ENCODE peak calls at places on chromosomes 13 and 19, in seven cellular contexts. One of them, this sample, is unnamed.

GRCh38 chr19:48123907-48124675 is 13.5 kb upstream of the PLA2G4C start:
- DNase-seq in posterior vena cava: no peak
- DNase-seq in mesendoderm: no peak
- DNase-seq in NAMALWA: no peak
- DNase-seq in T-helper 2 cell treated with Interferon-gamma antibody and Interleukin-4, amounts not matched to agents 5 μg/mL and 100 μg/mL, for 36 hours: peak
- DNase-seq in Calu3: peak
- DNase-seq in NCI-H1092: no peak
- DNase-seq in this sample: no peak

GRCh38 chr13:28337196-28338045 is 157.5 kb downstream of the FLT1 start:
- DNase-seq in posterior vena cava: no peak
- DNase-seq in mesendoderm: no peak
- DNase-seq in NAMALWA: no peak
- DNase-seq in T-helper 2 cell treated with Interferon-gamma antibody and Interleukin-4, amounts not matched to agents 5 μg/mL and 100 μg/mL, for 36 hours: no peak
- DNase-seq in Calu3: no peak
- DNase-seq in NCI-H1092: no peak
- DNase-seq in this sample: no peak

GRCh38 chr13:111387945-111388600 is 67.6 kb downstream of the TEX29 start:
- DNase-seq in posterior vena cava: no peak
- DNase-seq in mesendoderm: no peak
- DNase-seq in NAMALWA: no peak
- DNase-seq in T-helper 2 cell treated with Interferon-gamma antibody and Interleukin-4, amounts not matched to agents 5 μg/mL and 100 μg/mL, for 36 hours: no peak
- DNase-seq in Calu3: no peak
- DNase-seq in NCI-H1092: no peak
- DNase-seq in this sample: no peak

GRCh38 chr13:49503951-49504350 is 8.2 kb downstream of the PHF11 start:
- DNase-seq in posterior vena cava: no peak
- DNase-seq in mesendoderm: no peak
- DNase-seq in NAMALWA: no peak
- DNase-seq in T-helper 2 cell treated with Interferon-gamma antibody and Interleukin-4, amounts not matched to agents 5 μg/mL and 100 μg/mL, for 36 hours: no peak
- DNase-seq in Calu3: no peak
- DNase-seq in NCI-H1092: no peak
- DNase-seq in this sample: no peak

GRCh38 chr13:98866882-98867281 is 111.0 kb downstream of the DOCK9 start:
- DNase-seq in posterior vena cava: no peak
- DNase-seq in mesendoderm: no peak
- DNase-seq in NAMALWA: no peak
- DNase-seq in T-helper 2 cell treated with Interferon-gamma antibody and Interleukin-4, amounts not matched to agents 5 μg/mL and 100 μg/mL, for 36 hours: no peak
- DNase-seq in Calu3: no peak
- DNase-seq in NCI-H1092: no peak
- DNase-seq in this sample: no peak

GRCh38 chr13:98450495-98451167 is 126.3 kb downstream of the STK24 start:
- DNase-seq in posterior vena cava: no peak
- DNase-seq in mesendoderm: peak
- DNase-seq in NAMALWA: no peak
- DNase-seq in T-helper 2 cell treated with Interferon-gamma antibody and Interleukin-4, amounts not matched to agents 5 μg/mL and 100 μg/mL, for 36 hours: no peak
- DNase-seq in Calu3: no peak
- DNase-seq in NCI-H1092: no peak
- DNase-seq in this sample: peak

GRCh38 chr19:19538077-19538764 is at the start of gene CILP2:
- DNase-seq in posterior vena cava: no peak
- DNase-seq in mesendoderm: peak
- DNase-seq in NAMALWA: no peak
- DNase-seq in T-helper 2 cell treated with Interferon-gamma antibody and Interleukin-4, amounts not matched to agents 5 μg/mL and 100 μg/mL, for 36 hours: no peak
- DNase-seq in Calu3: peak
- DNase-seq in NCI-H1092: peak
- DNase-seq in this sample: no peak

GRCh38 chr19:12965017-12965811 is 4.2 kb upstream of the DAND5 start:
- DNase-seq in posterior vena cava: peak
- DNase-seq in mesendoderm: peak
- DNase-seq in NAMALWA: peak
- DNase-seq in T-helper 2 cell treated with Interferon-gamma antibody and Interleukin-4, amounts not matched to agents 5 μg/mL and 100 μg/mL, for 36 hours: peak
- DNase-seq in Calu3: peak
- DNase-seq in NCI-H1092: peak
- DNase-seq in this sample: peak

GRCh38 chr13:51996660-51997059 is 14.6 kb downstream of the ATP7B start:
- DNase-seq in posterior vena cava: no peak
- DNase-seq in mesendoderm: no peak
- DNase-seq in NAMALWA: no peak
- DNase-seq in T-helper 2 cell treated with Interferon-gamma antibody and Interleukin-4, amounts not matched to agents 5 μg/mL and 100 μg/mL, for 36 hours: no peak
- DNase-seq in Calu3: no peak
- DNase-seq in NCI-H1092: no peak
- DNase-seq in this sample: no peak

GRCh38 chr19:50204811-50205675 is 1.6 kb downstream of the MYH14 start:
- DNase-seq in posterior vena cava: no peak
- DNase-seq in mesendoderm: peak
- DNase-seq in NAMALWA: no peak
- DNase-seq in T-helper 2 cell treated with Interferon-gamma antibody and Interleukin-4, amounts not matched to agents 5 μg/mL and 100 μg/mL, for 36 hours: no peak
- DNase-seq in Calu3: peak
- DNase-seq in NCI-H1092: no peak
- DNase-seq in this sample: peak

GRCh38 chr13:80979035-80979641 is 638.2 kb upstream of the SPRY2 start:
- DNase-seq in posterior vena cava: peak
- DNase-seq in mesendoderm: peak
- DNase-seq in NAMALWA: peak
- DNase-seq in T-helper 2 cell treated with Interferon-gamma antibody and Interleukin-4, amounts not matched to agents 5 μg/mL and 100 μg/mL, for 36 hours: peak
- DNase-seq in Calu3: peak
- DNase-seq in NCI-H1092: peak
- DNase-seq in this sample: peak

GRCh38 chr19:38183227-38183914 is 40.7 kb downstream of the DPF1 start:
- DNase-seq in posterior vena cava: no peak
- DNase-seq in mesendoderm: peak
- DNase-seq in NAMALWA: no peak
- DNase-seq in T-helper 2 cell treated with Interferon-gamma antibody and Interleukin-4, amounts not matched to agents 5 μg/mL and 100 μg/mL, for 36 hours: no peak
- DNase-seq in Calu3: no peak
- DNase-seq in NCI-H1092: no peak
- DNase-seq in this sample: no peak

GRCh38 chr13:91372813-91373420 is 25.4 kb downstream of the MIR17HG start:
- DNase-seq in posterior vena cava: no peak
- DNase-seq in mesendoderm: no peak
- DNase-seq in NAMALWA: peak
- DNase-seq in T-helper 2 cell treated with Interferon-gamma antibody and Interleukin-4, amounts not matched to agents 5 μg/mL and 100 μg/mL, for 36 hours: no peak
- DNase-seq in Calu3: no peak
- DNase-seq in NCI-H1092: no peak
- DNase-seq in this sample: no peak

GRCh38 chr19:45097776-45098520 is 5.0 kb downstream of the PPP1R37 start:
- DNase-seq in posterior vena cava: peak
- DNase-seq in mesendoderm: peak
- DNase-seq in NAMALWA: no peak
- DNase-seq in T-helper 2 cell treated with Interferon-gamma antibody and Interleukin-4, amounts not matched to agents 5 μg/mL and 100 μg/mL, for 36 hours: no peak
- DNase-seq in Calu3: peak
- DNase-seq in NCI-H1092: no peak
- DNase-seq in this sample: no peak

GRCh38 chr13:104847863-104848262 is 1687.6 kb downstream of the EFNB2 start:
- DNase-seq in posterior vena cava: no peak
- DNase-seq in mesendoderm: no peak
- DNase-seq in NAMALWA: no peak
- DNase-seq in T-helper 2 cell treated with Interferon-gamma antibody and Interleukin-4, amounts not matched to agents 5 μg/mL and 100 μg/mL, for 36 hours: no peak
- DNase-seq in Calu3: peak
- DNase-seq in NCI-H1092: no peak
- DNase-seq in this sample: no peak

GRCh38 chr13:95474992-95475391 is 77.5 kb upstream of the CLDN10 start:
- DNase-seq in posterior vena cava: no peak
- DNase-seq in mesendoderm: peak
- DNase-seq in NAMALWA: no peak
- DNase-seq in T-helper 2 cell treated with Interferon-gamma antibody and Interleukin-4, amounts not matched to agents 5 μg/mL and 100 μg/mL, for 36 hours: no peak
- DNase-seq in Calu3: no peak
- DNase-seq in NCI-H1092: no peak
- DNase-seq in this sample: no peak

GRCh38 chr19:14317157-14317556 is 64.1 kb upstream of the ADGRE5 start:
- DNase-seq in posterior vena cava: no peak
- DNase-seq in mesendoderm: no peak
- DNase-seq in NAMALWA: no peak
- DNase-seq in T-helper 2 cell treated with Interferon-gamma antibody and Interleukin-4, amounts not matched to agents 5 μg/mL and 100 μg/mL, for 36 hours: no peak
- DNase-seq in Calu3: no peak
- DNase-seq in NCI-H1092: no peak
- DNase-seq in this sample: no peak

GRCh38 chr19:30344446-30345425 is 27.4 kb upstream of the ZNF536 start:
- DNase-seq in posterior vena cava: peak
- DNase-seq in mesendoderm: no peak
- DNase-seq in NAMALWA: peak
- DNase-seq in T-helper 2 cell treated with Interferon-gamma antibody and Interleukin-4, amounts not matched to agents 5 μg/mL and 100 μg/mL, for 36 hours: no peak
- DNase-seq in Calu3: no peak
- DNase-seq in NCI-H1092: no peak
- DNase-seq in this sample: no peak

GRCh38 chr19:44585371-44586141 is 27.8 kb upstream of the IGSF23 start:
- DNase-seq in posterior vena cava: no peak
- DNase-seq in mesendoderm: no peak
- DNase-seq in NAMALWA: no peak
- DNase-seq in T-helper 2 cell treated with Interferon-gamma antibody and Interleukin-4, amounts not matched to agents 5 μg/mL and 100 μg/mL, for 36 hours: no peak
- DNase-seq in Calu3: no peak
- DNase-seq in NCI-H1092: no peak
- DNase-seq in this sample: no peak

GRCh38 chr13:23365652-23366051 is 67.8 kb downstream of the SACS start:
- DNase-seq in posterior vena cava: no peak
- DNase-seq in mesendoderm: no peak
- DNase-seq in NAMALWA: no peak
- DNase-seq in T-helper 2 cell treated with Interferon-gamma antibody and Interleukin-4, amounts not matched to agents 5 μg/mL and 100 μg/mL, for 36 hours: no peak
- DNase-seq in Calu3: no peak
- DNase-seq in NCI-H1092: no peak
- DNase-seq in this sample: no peak

GRCh38 chr13:96822900-96823299 is 171.4 kb downstream of the OXGR1 start:
- DNase-seq in posterior vena cava: no peak
- DNase-seq in mesendoderm: peak
- DNase-seq in NAMALWA: peak
- DNase-seq in T-helper 2 cell treated with Interferon-gamma antibody and Interleukin-4, amounts not matched to agents 5 μg/mL and 100 μg/mL, for 36 hours: no peak
- DNase-seq in Calu3: peak
- DNase-seq in NCI-H1092: peak
- DNase-seq in this sample: no peak

GRCh38 chr19:19531951-19532805 is 3.5 kb downstream of the YJEFN3 start:
- DNase-seq in posterior vena cava: peak
- DNase-seq in mesendoderm: peak
- DNase-seq in NAMALWA: peak
- DNase-seq in T-helper 2 cell treated with Interferon-gamma antibody and Interleukin-4, amounts not matched to agents 5 μg/mL and 100 μg/mL, for 36 hours: peak
- DNase-seq in Calu3: peak
- DNase-seq in NCI-H1092: peak
- DNase-seq in this sample: peak

GRCh38 chr13:99605417-99606321 is 104.4 kb downstream of the TM9SF2 start:
- DNase-seq in posterior vena cava: peak
- DNase-seq in mesendoderm: peak
- DNase-seq in NAMALWA: peak
- DNase-seq in T-helper 2 cell treated with Interferon-gamma antibody and Interleukin-4, amounts not matched to agents 5 μg/mL and 100 μg/mL, for 36 hours: peak
- DNase-seq in Calu3: peak
- DNase-seq in NCI-H1092: peak
- DNase-seq in this sample: no peak

GRCh38 chr19:19039901-19040300 is 6.5 kb downstream of the ARMC6 start:
- DNase-seq in posterior vena cava: no peak
- DNase-seq in mesendoderm: no peak
- DNase-seq in NAMALWA: peak
- DNase-seq in T-helper 2 cell treated with Interferon-gamma antibody and Interleukin-4, amounts not matched to agents 5 μg/mL and 100 μg/mL, for 36 hours: no peak
- DNase-seq in Calu3: no peak
- DNase-seq in NCI-H1092: no peak
- DNase-seq in this sample: no peak

GRCh38 chr19:54160182-54160811 is 776 bp upstream of the LENG1 start:
- DNase-seq in posterior vena cava: no peak
- DNase-seq in mesendoderm: peak
- DNase-seq in NAMALWA: no peak
- DNase-seq in T-helper 2 cell treated with Interferon-gamma antibody and Interleukin-4, amounts not matched to agents 5 μg/mL and 100 μg/mL, for 36 hours: no peak
- DNase-seq in Calu3: no peak
- DNase-seq in NCI-H1092: no peak
- DNase-seq in this sample: no peak

GRCh38 chr19:3366104-3366760 is at the start of gene NFIC:
- DNase-seq in posterior vena cava: peak
- DNase-seq in mesendoderm: peak
- DNase-seq in NAMALWA: no peak
- DNase-seq in T-helper 2 cell treated with Interferon-gamma antibody and Interleukin-4, amounts not matched to agents 5 μg/mL and 100 μg/mL, for 36 hours: peak
- DNase-seq in Calu3: peak
- DNase-seq in NCI-H1092: no peak
- DNase-seq in this sample: peak

GRCh38 chr13:113109151-113110047 is 3.8 kb downstream of the F7 start:
- DNase-seq in posterior vena cava: peak
- DNase-seq in mesendoderm: no peak
- DNase-seq in NAMALWA: peak
- DNase-seq in T-helper 2 cell treated with Interferon-gamma antibody and Interleukin-4, amounts not matched to agents 5 μg/mL and 100 μg/mL, for 36 hours: no peak
- DNase-seq in Calu3: no peak
- DNase-seq in NCI-H1092: no peak
- DNase-seq in this sample: no peak

GRCh38 chr19:722553-723101 is 13.9 kb downstream of the PALM start:
- DNase-seq in posterior vena cava: no peak
- DNase-seq in mesendoderm: no peak
- DNase-seq in NAMALWA: peak
- DNase-seq in T-helper 2 cell treated with Interferon-gamma antibody and Interleukin-4, amounts not matched to agents 5 μg/mL and 100 μg/mL, for 36 hours: no peak
- DNase-seq in Calu3: no peak
- DNase-seq in NCI-H1092: no peak
- DNase-seq in this sample: no peak

GRCh38 chr13:107730835-107731234 is 484.5 kb downstream of the LIG4 start:
- DNase-seq in posterior vena cava: no peak
- DNase-seq in mesendoderm: no peak
- DNase-seq in NAMALWA: no peak
- DNase-seq in T-helper 2 cell treated with Interferon-gamma antibody and Interleukin-4, amounts not matched to agents 5 μg/mL and 100 μg/mL, for 36 hours: no peak
- DNase-seq in Calu3: no peak
- DNase-seq in NCI-H1092: no peak
- DNase-seq in this sample: no peak

GRCh38 chr13:79445968-79446645 is 34.8 kb upstream of the NDFIP2 start:
- DNase-seq in posterior vena cava: no peak
- DNase-seq in mesendoderm: peak
- DNase-seq in NAMALWA: no peak
- DNase-seq in T-helper 2 cell treated with Interferon-gamma antibody and Interleukin-4, amounts not matched to agents 5 μg/mL and 100 μg/mL, for 36 hours: no peak
- DNase-seq in Calu3: no peak
- DNase-seq in NCI-H1092: no peak
- DNase-seq in this sample: no peak

GRCh38 chr19:42378225-42378929 is 11.7 kb downstream of the CNFN start:
- DNase-seq in posterior vena cava: no peak
- DNase-seq in mesendoderm: no peak
- DNase-seq in NAMALWA: no peak
- DNase-seq in T-helper 2 cell treated with Interferon-gamma antibody and Interleukin-4, amounts not matched to agents 5 μg/mL and 100 μg/mL, for 36 hours: no peak
- DNase-seq in Calu3: no peak
- DNase-seq in NCI-H1092: no peak
- DNase-seq in this sample: no peak

GRCh38 chr19:3186891-3187661 is 1.3 kb downstream of the NCLN start:
- DNase-seq in posterior vena cava: no peak
- DNase-seq in mesendoderm: no peak
- DNase-seq in NAMALWA: no peak
- DNase-seq in T-helper 2 cell treated with Interferon-gamma antibody and Interleukin-4, amounts not matched to agents 5 μg/mL and 100 μg/mL, for 36 hours: no peak
- DNase-seq in Calu3: no peak
- DNase-seq in NCI-H1092: no peak
- DNase-seq in this sample: no peak

This sample was measured in cerebellum.